ENCODE peak calls at places on chromosomes 4 and X, in ten cellular contexts. B is GM10248; J is uterus; W is fibroblast of villous mesenchyme; H is neural crest cell; D is coronary artery; S is tibial nerve; C is CD8-positive, alpha-beta T cell; I is GM13977; M is transverse colon. Y is an unnamed sample.
A peak's percentile ranks its signal among the peaks of the same experiment; 100 is the strongest.

GRCh38 chrX:130741584-130741983 is 161.4 kb downstream of the ENOX2 start:
- DNase-seq in D (no peak), B (no peak), I (no peak), H (no peak), C (no peak), W (no peak), J (no peak), M (no peak), S (no peak), Y (no peak)

GRCh38 chrX:55593296-55593695 is 29.9 kb upstream of the FOXR2 start:
- DNase-seq in C (no peak), I (no peak), M (no peak), B (no peak), S (no peak), W (no peak), H (no peak), D (no peak), J (no peak), Y (no peak)

GRCh38 chr4:80005863-80006262 is 67.2 kb downstream of the ANTXR2 start:
- DNase-seq in M (no peak), W (no peak), B (no peak), S (no peak), D (no peak), H (no peak), J (no peak), C (no peak), I (no peak), Y (no peak)

GRCh38 chr4:139167774-139168444 is 9.1 kb downstream of the ELF2 start:
- DNase-seq in S (peak; percentile 31), W (peak; percentile 84), C (no peak), B (no peak), D (no peak), H (no peak), J (no peak), I (peak; percentile 22), M (no peak), Y (no peak)

GRCh38 chr4:91914176-91914804 is 389.5 kb upstream of the GRID2 start:
- DNase-seq in J (no peak), C (no peak), W (no peak), I (no peak), H (no peak), D (no peak), B (no peak), S (no peak), M (no peak), Y (no peak)

GRCh38 chrX:68550193-68550592 is 51.3 kb downstream of the YIPF6 start:
- DNase-seq in D (no peak), M (no peak), J (no peak), C (no peak), W (no peak), S (no peak), I (no peak), H (no peak), B (no peak), Y (no peak)

GRCh38 chrX:108105473-108105872 is 13.9 kb downstream of the ATG4A start:
- DNase-seq in S (no peak), J (no peak), C (no peak), B (no peak), D (no peak), I (no peak), H (no peak), W (no peak), M (no peak), Y (no peak)

GRCh38 chrX:100695302-100695701 is 36.6 kb downstream of the SYTL4 start:
- DNase-seq in W (no peak), D (no peak), C (no peak), B (no peak), M (no peak), I (no peak), S (no peak), J (no peak), H (no peak), Y (no peak)

GRCh38 chr4:125714845-125715244 is 400.1 kb downstream of the FAT4 start:
- DNase-seq in I (no peak), C (no peak), M (no peak), J (no peak), H (no peak), B (no peak), W (no peak), S (no peak), D (no peak), Y (no peak)

GRCh38 chr4:14384824-14385223 is 617.5 kb upstream of the CPEB2 start:
- DNase-seq in W (no peak), S (no peak), B (no peak), J (no peak), H (no peak), M (no peak), I (no peak), C (no peak), D (no peak), Y (no peak)

GRCh38 chr4:6732441-6733357 is 16.7 kb downstream of the BLOC1S4 start:
- DNase-seq in S (peak; percentile 60), C (no peak), B (no peak), D (peak; percentile 89), H (no peak), W (peak; percentile 93), I (no peak), J (peak; percentile 77), M (peak; percentile 68), Y (no peak)

GRCh38 chr4:89434364-89434988 is 126.9 kb upstream of the GPRIN3 start:
- DNase-seq in M (no peak), J (no peak), B (peak; percentile 20), W (peak; percentile 41), D (no peak), H (no peak), C (no peak), I (peak; percentile 35), S (no peak), Y (no peak)

GRCh38 chr4:3484057-3484973 is 21.2 kb downstream of the DOK7 start:
- DNase-seq in C (no peak), M (peak; percentile 44), I (no peak), J (no peak), H (no peak), S (no peak), W (no peak), D (peak; percentile 88), B (no peak), Y (no peak)

GRCh38 chrX:150983526-150984163 is 510 bp downstream of the HMGB3 start:
- DNase-seq in D (no peak), C (no peak), S (no peak), B (no peak), W (no peak), M (no peak), H (no peak), I (peak; percentile 39), J (no peak), Y (no peak)

GRCh38 chr4:21678711-21679110 is 269.9 kb downstream of the KCNIP4 start:
- DNase-seq in S (no peak), I (no peak), B (no peak), J (no peak), W (peak; percentile 17), M (no peak), D (no peak), C (no peak), H (no peak), Y (no peak)

DNA sequence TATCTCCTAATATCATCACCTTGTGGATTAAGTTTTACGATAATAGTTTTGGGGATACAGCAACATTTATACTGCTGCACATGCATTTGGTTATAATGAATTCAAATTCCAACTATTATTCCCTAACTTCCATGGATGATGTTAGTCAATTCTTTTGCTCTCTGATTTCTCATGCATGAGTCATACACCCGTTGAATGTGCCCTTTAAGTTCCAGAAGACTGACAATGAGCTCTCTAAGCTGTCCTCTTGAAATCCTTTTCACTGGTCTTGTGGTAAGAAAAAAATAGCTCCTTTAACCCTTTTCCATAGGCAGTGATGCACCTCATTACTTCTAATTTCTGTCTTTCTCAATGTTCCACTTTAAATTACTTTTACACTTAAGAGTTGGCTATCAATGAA is 1095.2 kb upstream of the POU3F4 start:
- DNase-seq in S (no peak), M (no peak), J (no peak), B (no peak), D (no peak), W (no peak), I (no peak), H (no peak), C (no peak), Y (no peak)
- TF ChIP-seq CTCF in S (no peak), M (no peak), J (no peak), B (no peak), D (no peak), W (no peak), I (no peak), H (no peak), C (no peak), Y (no peak)

GRCh38 chr4:98027827-98028226 is 115.4 kb downstream of the STPG2 start:
- DNase-seq in C (no peak), S (no peak), H (no peak), J (no peak), B (no peak), M (no peak), W (no peak), I (no peak), D (no peak), Y (no peak)
- TF ChIP-seq CTCF in C (no peak), S (no peak), H (peak; percentile 41), J (no peak), B (no peak), M (no peak), W (no peak), I (no peak), D (no peak), Y (peak; percentile 19)

DNA sequence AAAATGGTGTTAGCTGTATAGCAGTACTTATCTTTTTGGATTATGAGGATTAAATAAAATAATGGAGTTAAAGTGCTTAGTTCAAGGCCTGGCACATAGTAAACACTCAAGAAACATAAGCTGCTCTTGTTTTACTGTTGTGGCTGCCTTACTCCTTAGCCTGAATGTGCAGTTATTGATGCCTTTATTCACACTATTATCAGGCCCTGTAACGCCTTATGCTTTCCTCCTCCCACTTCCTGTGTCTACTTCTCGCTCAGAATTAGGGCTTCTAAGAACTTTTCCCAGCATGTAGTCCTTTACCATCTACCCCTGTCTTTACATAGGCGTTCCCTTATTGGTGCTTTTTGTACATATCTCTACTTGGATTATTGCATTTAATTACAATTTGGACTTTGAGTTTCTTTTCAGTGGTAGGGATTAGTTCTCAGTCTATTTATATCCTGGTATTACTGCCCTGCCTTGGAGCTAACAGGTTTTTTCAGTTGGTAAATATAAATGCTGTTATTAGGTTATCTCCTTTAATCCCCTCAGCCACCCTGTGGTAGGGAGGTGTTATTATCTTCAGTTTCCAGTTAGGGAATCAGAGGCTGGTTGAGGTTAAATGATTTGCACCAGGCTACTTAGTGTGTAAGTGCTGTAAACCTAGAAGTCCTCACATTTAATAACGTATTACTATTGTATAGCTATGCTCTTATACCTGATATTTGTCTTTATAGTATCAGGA is 83.9 kb downstream of the RBPJ start:
- DNase-seq in D (no peak), J (no peak), C (no peak), H (no peak), S (no peak), W (no peak), I (no peak), M (no peak), B (no peak), Y (no peak)
- TF ChIP-seq CTCF in D (no peak), J (no peak), C (no peak), H (peak; percentile 44), S (no peak), W (no peak), I (no peak), M (no peak), B (no peak), Y (peak; percentile 16)

DNA sequence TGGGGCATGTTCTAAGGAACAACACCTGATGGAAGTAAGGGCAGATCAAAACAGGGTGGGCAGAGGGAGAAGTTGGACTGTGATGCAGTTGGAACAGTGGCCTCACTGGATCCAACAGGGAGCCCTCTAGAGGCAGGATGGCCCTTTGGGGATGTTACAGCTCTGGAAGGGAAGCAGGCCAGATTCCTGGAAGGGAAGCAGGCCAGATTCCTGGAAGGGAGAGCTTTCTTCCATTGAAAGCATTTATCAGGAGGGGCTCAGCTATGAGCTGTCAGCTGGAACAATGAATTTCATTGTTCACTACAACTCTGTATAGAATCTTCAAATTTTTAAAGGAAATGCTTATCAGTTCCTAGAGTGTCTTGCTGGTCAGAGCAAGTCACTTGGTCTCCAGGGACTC is 17.7 kb downstream of the IL15 start:
- DNase-seq in C (no peak), M (peak; percentile 28), H (peak; percentile 16), S (no peak), J (peak; percentile 18), D (no peak), B (no peak), I (no peak), W (no peak), Y (no peak)
- TF ChIP-seq CTCF in C (no peak), M (peak; percentile 21), H (peak; percentile 42), S (no peak), J (peak; percentile 30), D (no peak), B (peak; percentile 37), I (peak; percentile 24), W (peak; percentile 59), Y (peak; percentile 58)

Y was measured in progenitor cell of endocrine pancreas.